ENCODE peak calls at places on chromosomes 13 and 19, in six cellular contexts. Z, B, P, W, D and H are unnamed samples.

GRCh38 chr19:50377517-50377916 is 1.3 kb downstream of the NR1H2 start:
- DNase-seq in Z (no peak), B (no peak), P (peak), W (no peak), D (no peak), H (no peak)

GRCh38 chr13:113187263-113187669 is 21.2 kb downstream of the PCID2 start:
- DNase-seq in Z (peak), B (no peak), P (peak), W (peak), D (peak), H (peak)

GRCh38 chr19:11659612-11660011 is 62.3 kb downstream of the ZNF627 start:
- DNase-seq in Z (peak), B (no peak), P (peak), W (no peak), D (peak), H (no peak)

GRCh38 chr13:104764600-104764999 is 1698.4 kb upstream of the SLC10A2 start:
- DNase-seq in Z (no peak), B (no peak), P (no peak), W (no peak), D (no peak), H (no peak)

GRCh38 chr19:49921871-49922755 is 6.9 kb upstream of the ATF5 start:
- DNase-seq in Z (peak), B (no peak), P (no peak), W (no peak), D (no peak), H (no peak)

GRCh38 chr19:1166872-1167573 is 7.0 kb downstream of the SBNO2 start:
- DNase-seq in Z (no peak), B (no peak), P (no peak), W (no peak), D (no peak), H (no peak)

GRCh38 chr19:16532440-16533273 is 9.6 kb downstream of the CHERP start:
- DNase-seq in Z (no peak), B (no peak), P (no peak), W (no peak), D (no peak), H (no peak)

GRCh38 chr19:40365613-40366401 is 17.3 kb downstream of the PLD3 start:
- DNase-seq in Z (peak), B (peak), P (peak), W (no peak), D (no peak), H (peak)

GRCh38 chr13:21022056-21022693 is 39.2 kb downstream of the LATS2 start:
- DNase-seq in Z (peak), B (no peak), P (no peak), W (no peak), D (peak), H (no peak)

GRCh38 chr19:40249201-40249600 is 22.7 kb upstream of the CCNP start:
- DNase-seq in Z (no peak), B (no peak), P (no peak), W (no peak), D (no peak), H (no peak)

GRCh38 chr13:47639716-47640447 is 361.2 kb downstream of the SUCLA2 start:
- DNase-seq in Z (no peak), B (no peak), P (no peak), W (no peak), D (no peak), H (no peak)

GRCh38 chr13:40813662-40814454 is 24.4 kb downstream of the SLC25A15 start:
- DNase-seq in Z (peak), B (no peak), P (peak), W (no peak), D (peak), H (peak)

GRCh38 chr13:102680842-102681725 is 13.8 kb downstream of the METTL21C start:
- DNase-seq in Z (peak), B (no peak), P (no peak), W (no peak), D (no peak), H (no peak)

GRCh38 chr19:19746286-19747213 is 13.6 kb upstream of the ZNF14 start:
- DNase-seq in Z (no peak), B (no peak), P (no peak), W (no peak), D (no peak), H (no peak)

GRCh38 chr19:18185538-18185937 is 7.5 kb upstream of the MPV17L2 start:
- DNase-seq in Z (no peak), B (no peak), P (no peak), W (no peak), D (no peak), H (no peak)

GRCh38 chr19:51803965-51804364 is 9.0 kb downstream of the FPR3 start:
- DNase-seq in Z (no peak), B (no peak), P (no peak), W (no peak), D (no peak), H (no peak)

GRCh38 chr13:27917121-27917947 is 2.5 kb upstream of the PDX1 start:
- DNase-seq in Z (no peak), B (no peak), P (no peak), W (no peak), D (no peak), H (no peak)

GRCh38 chr19:32966750-32967149 is 5.0 kb downstream of the CEP89 start:
- DNase-seq in Z (no peak), B (no peak), P (no peak), W (no peak), D (no peak), H (no peak)

GRCh38 chr19:7985481-7985911 is 19.9 kb downstream of the ELAVL1 start:
- DNase-seq in Z (no peak), B (no peak), P (no peak), W (no peak), D (no peak), H (no peak)
- TF ChIP-seq POLR2A in Z (no peak), B (no peak), P (no peak), W (no peak), D (no peak), H (no peak)

GRCh38 chr19:48111280-48111679 is 663 bp upstream of the PLA2G4C start:
- DNase-seq in Z (no peak), B (no peak), P (no peak), W (no peak), D (no peak), H (no peak)

GRCh38 chr19:48108997-48109782 is 1.4 kb downstream of the PLA2G4C start:
- DNase-seq in Z (no peak), B (no peak), P (peak), W (no peak), D (no peak), H (no peak)

GRCh38 chr19:48117515-48118330 is 7.1 kb upstream of the PLA2G4C start:
- DNase-seq in Z (no peak), B (no peak), P (no peak), W (no peak), D (no peak), H (no peak)

GRCh38 chr19:48110350-48110966 is at the start of gene PLA2G4C:
- DNase-seq in Z (peak), B (peak), P (peak), W (peak), D (peak), H (peak)

GRCh38 chr19:48113190-48113917 is 2.7 kb upstream of the PLA2G4C start:
- DNase-seq in Z (peak), B (no peak), P (no peak), W (no peak), D (no peak), H (no peak)
- H2AFZ ChIP-seq in Z (peak), B (no peak), P (no peak), W (no peak), D (no peak), H (peak)

DNA sequence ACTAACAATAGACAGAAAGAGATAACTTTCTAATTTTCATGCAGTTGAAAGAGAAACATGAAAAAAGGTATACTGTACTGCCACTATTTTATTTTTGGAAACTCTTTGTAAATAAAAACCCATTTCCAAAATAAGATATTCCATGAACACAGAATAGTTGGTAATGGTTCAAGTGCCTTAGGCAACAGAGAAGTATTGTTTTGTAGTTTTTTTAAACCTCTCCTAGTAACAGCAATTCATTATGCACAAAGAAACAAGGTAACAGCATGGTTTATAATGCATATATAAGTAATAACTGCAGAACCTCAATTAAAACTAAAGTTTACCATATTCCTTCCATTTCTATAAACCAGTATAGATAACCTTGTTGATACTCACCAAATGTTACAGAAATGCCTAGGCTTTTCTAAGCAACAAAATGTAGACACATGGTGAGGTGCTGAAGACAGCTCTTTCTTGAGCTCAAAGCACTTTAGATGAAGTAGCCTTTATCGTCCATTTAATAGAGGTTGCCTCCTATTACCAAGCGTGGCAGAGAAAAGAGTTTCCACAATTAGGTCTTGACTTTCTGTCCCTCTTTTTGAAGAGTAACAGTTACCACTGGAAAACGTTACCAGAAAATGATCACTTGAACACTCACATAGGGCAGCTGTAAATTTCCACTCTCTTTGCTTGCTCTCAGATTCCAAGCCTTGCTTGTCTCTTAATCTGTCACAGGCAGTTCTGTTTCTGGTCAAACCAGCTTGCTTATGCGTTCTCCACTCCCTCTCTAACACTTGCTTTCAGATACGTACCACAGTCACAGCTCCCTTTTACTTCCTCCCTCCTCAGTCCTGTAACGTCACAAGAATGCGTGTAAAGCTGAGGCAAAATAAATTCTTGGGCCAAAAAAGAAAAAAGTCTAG is 42.9 kb downstream of the CAB39L start:
- DNase-seq in Z (peak), B (no peak), P (peak), W (no peak), D (no peak), H (no peak)
- H3K27ac ChIP-seq in Z (peak), B (no peak), P (peak), W (no peak), D (no peak), H (no peak)

GRCh38 chr13:106008540-106008939 is 526.9 kb downstream of the EFNB2 start:
- DNase-seq in Z (no peak), B (no peak), P (no peak), W (no peak), D (no peak), H (no peak)
- TF ChIP-seq POLR2A in Z (no peak), B (no peak), P (no peak), W (no peak), D (no peak), H (no peak)

GRCh38 chr19:2542341-2543069 is 66.6 kb downstream of the GADD45B start:
- DNase-seq in Z (peak), B (no peak), P (no peak), W (no peak), D (peak), H (peak)

GRCh38 chr19:2546128-2547032 is 70.5 kb downstream of the GADD45B start:
- DNase-seq in Z (no peak), B (no peak), P (no peak), W (no peak), D (peak), H (peak)

GRCh38 chr19:2544576-2545415 is 68.9 kb downstream of the GADD45B start:
- DNase-seq in Z (no peak), B (no peak), P (no peak), W (no peak), D (no peak), H (no peak)

GRCh38 chr19:2540646-2541454 is 64.9 kb downstream of the GADD45B start:
- DNase-seq in Z (peak), B (peak), P (no peak), W (peak), D (peak), H (peak)

DNA sequence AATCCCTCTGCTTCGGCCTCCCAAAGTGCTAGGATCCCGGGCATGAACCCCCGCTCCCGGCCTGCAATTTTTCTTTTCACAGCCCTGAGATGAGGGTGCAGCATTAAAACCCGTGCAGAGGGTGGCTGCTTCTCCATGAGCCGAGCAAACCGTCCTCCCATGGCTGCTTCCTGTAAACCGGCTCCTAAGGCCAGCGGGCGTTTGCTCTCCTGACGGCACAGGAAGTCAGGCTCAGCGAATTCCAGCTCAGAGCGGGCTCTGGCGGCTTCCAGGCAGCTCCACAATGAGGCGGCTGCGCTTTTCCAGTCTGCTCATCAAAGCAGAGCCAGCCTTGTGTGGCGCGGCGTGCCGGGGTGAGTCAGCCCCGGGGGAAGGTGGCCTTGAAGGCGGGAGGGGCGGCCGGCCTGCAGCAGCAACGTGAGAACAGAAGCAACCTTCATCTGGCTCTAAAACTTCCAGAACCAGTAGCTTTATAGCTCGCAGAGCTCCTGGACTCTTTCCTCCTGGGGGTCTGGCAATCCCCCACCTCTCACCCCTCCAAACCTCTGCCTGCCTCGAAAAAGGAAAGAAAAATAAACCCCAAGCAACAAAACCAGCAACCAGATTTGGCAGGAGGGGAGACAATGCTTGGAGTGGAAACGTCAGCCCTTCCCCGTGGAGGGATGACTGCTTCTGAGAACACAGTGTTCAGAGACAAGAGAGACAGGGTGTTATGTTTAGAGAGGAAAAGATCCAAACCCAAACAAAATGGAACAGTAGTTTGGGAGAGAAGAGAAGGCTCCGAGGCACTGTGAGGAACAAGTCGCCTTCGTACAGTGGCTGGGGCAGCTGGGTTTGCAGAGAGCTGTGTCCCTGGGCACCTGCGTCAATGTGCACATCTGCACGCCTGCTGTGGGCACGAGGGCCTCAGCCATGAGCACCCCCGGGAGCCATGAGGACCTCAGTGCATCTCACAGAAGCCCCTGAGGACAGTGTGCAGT is 67.8 kb downstream of the GADD45B start:
- DNase-seq in Z (peak), B (peak), P (peak), W (peak), D (peak), H (peak)
- H2AFZ ChIP-seq in Z (peak), B (no peak), P (peak), W (no peak), D (no peak), H (peak)

DNA sequence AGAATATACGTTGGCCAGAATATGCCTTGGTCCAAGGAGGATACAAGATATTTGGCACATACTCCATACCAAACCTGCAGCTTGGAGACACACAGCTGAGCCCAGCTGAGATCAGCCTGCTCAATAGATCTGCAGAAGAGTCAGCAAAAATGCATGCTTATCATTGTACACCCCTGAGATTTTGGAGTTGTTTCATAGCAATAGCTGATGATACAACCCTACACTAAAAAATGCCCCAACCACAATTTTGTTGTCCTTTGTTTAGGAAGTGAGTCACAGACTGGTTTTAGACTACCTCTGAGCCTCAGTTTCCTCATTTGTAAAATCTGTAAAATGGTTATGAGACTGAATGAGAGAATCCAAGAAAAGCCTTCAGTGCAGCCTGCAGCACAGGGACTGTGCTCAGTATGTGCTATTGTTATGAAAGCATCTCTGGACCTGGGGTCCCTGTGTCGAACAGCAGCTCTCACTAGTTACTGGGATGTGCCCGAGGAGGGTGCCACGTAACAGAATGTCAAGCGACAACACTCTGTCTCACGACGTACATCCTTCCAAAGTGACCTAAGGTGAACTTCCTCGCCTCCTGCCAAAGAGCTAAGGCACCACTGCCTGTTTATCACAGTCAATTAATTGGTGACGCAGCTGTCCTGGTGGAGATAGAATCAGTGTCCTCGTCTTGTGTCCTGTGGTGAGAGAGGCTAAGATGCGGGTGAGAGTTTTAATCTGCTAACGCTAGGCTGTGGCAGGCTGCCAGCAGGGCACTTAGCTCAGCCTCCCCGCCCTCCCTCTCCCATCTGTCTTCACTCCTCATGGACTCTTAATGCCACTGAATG is 18.2 kb downstream of the DHRS12 start:
- DNase-seq in Z (peak), B (no peak), P (peak), W (no peak), D (no peak), H (no peak)
- H3K27ac ChIP-seq in Z (no peak), B (no peak), P (no peak), W (no peak), D (no peak), H (no peak)